ENCODE peak calls at places on chromosomes 13 and 19, in six cellular contexts. One of them, this sample, is unnamed. For H3K27me3, the result is how much of the 10 kb centered on the place peaks cover.

GRCh38 chr13:60756306-60756705 is 359.3 kb downstream of the TDRD3 start:
- DNase-seq in cardiac muscle cell: peak
- DNase-seq in IMR-90: no peak
- DNase-seq in GM23338: peak
- DNase-seq in K562: no peak
- DNase-seq in BE2C: no peak
- DNase-seq in this sample: no peak

GRCh38 chr19:35142531-35143230 is 374 bp upstream of the FXYD7 start:
- DNase-seq in IMR-90: no peak
- DNase-seq in K562: peak
- DNase-seq in BE2C: peak
- DNase-seq in cardiac muscle cell: peak
- DNase-seq in GM23338: peak
- DNase-seq in this sample: no peak

GRCh38 chr19:47418595-47419036 is 711 bp downstream of the MEIS3 start:
- DNase-seq in BE2C: no peak
- DNase-seq in IMR-90: no peak
- DNase-seq in GM23338: peak
- DNase-seq in cardiac muscle cell: no peak
- DNase-seq in K562: no peak
- DNase-seq in this sample: no peak

GRCh38 chr19:39498262-39499081 is at the start of gene DLL3:
- DNase-seq in IMR-90: peak
- DNase-seq in BE2C: peak
- DNase-seq in GM23338: peak
- DNase-seq in cardiac muscle cell: no peak
- DNase-seq in K562: peak
- DNase-seq in this sample: no peak

GRCh38 chr19:55528030-55528801 is 8.7 kb downstream of the SBK2 start:
- DNase-seq in BE2C: peak
- DNase-seq in IMR-90: peak
- DNase-seq in GM23338: no peak
- DNase-seq in cardiac muscle cell: peak
- DNase-seq in K562: no peak
- DNase-seq in this sample: no peak

GRCh38 chr13:30974350-30974749 is 41.9 kb downstream of the TEX26 start:
- DNase-seq in GM23338: no peak
- DNase-seq in K562: no peak
- DNase-seq in BE2C: no peak
- DNase-seq in cardiac muscle cell: no peak
- DNase-seq in IMR-90: no peak
- DNase-seq in this sample: no peak

GRCh38 chr13:64697226-64697625 is 2532.9 kb downstream of the PCDH9 start:
- DNase-seq in GM23338: no peak
- DNase-seq in IMR-90: no peak
- DNase-seq in K562: no peak
- DNase-seq in cardiac muscle cell: peak
- DNase-seq in BE2C: no peak
- DNase-seq in this sample: no peak

GRCh38 chr13:20684535-20684934 is 19.0 kb upstream of the IL17D start:
- DNase-seq in BE2C: no peak
- DNase-seq in cardiac muscle cell: peak
- DNase-seq in IMR-90: no peak
- DNase-seq in K562: no peak
- DNase-seq in GM23338: peak
- DNase-seq in this sample: no peak

GRCh38 chr19:55621673-55622231 is 2.6 kb downstream of the ZNF784 start:
- DNase-seq in cardiac muscle cell: no peak
- DNase-seq in IMR-90: no peak
- DNase-seq in K562: peak
- DNase-seq in BE2C: no peak
- DNase-seq in GM23338: no peak
- DNase-seq in this sample: no peak

GRCh38 chr13:23161176-23161825 is 19.5 kb upstream of the SGCG start:
- DNase-seq in BE2C: no peak
- DNase-seq in IMR-90: no peak
- DNase-seq in GM23338: no peak
- DNase-seq in K562: no peak
- DNase-seq in cardiac muscle cell: peak
- DNase-seq in this sample: no peak

GRCh38 chr19:47107953-47108746 is 5.4 kb downstream of the ZC3H4 start:
- DNase-seq in IMR-90: peak
- DNase-seq in K562: peak
- DNase-seq in GM23338: no peak
- DNase-seq in BE2C: no peak
- DNase-seq in cardiac muscle cell: peak
- DNase-seq in this sample: no peak

GRCh38 chr19:1754651-1755466 is 1.6 kb downstream of the ONECUT3 start:
- DNase-seq in K562: no peak
- DNase-seq in IMR-90: no peak
- DNase-seq in BE2C: no peak
- DNase-seq in cardiac muscle cell: no peak
- DNase-seq in GM23338: peak
- DNase-seq in this sample: no peak

GRCh38 chr19:53870485-53870844 is 2.8 kb downstream of the MYADM start:
- DNase-seq in BE2C: no peak
- DNase-seq in GM23338: no peak
- DNase-seq in K562: no peak
- DNase-seq in cardiac muscle cell: no peak
- DNase-seq in IMR-90: no peak
- DNase-seq in this sample: no peak

GRCh38 chr13:97284558-97284957 is 62.4 kb downstream of the MBNL2 start:
- DNase-seq in K562: no peak
- DNase-seq in BE2C: no peak
- DNase-seq in IMR-90: peak
- DNase-seq in cardiac muscle cell: peak
- DNase-seq in GM23338: no peak
- DNase-seq in this sample: no peak

GRCh38 chr13:106496072-106496997 is 39.1 kb downstream of the EFNB2 start:
- DNase-seq in BE2C: no peak
- DNase-seq in cardiac muscle cell: peak
- DNase-seq in GM23338: no peak
- DNase-seq in K562: no peak
- DNase-seq in IMR-90: no peak
- DNase-seq in this sample: no peak

GRCh38 chr13:113046883-113047244 is 58.7 kb upstream of the F7 start:
- DNase-seq in IMR-90: no peak
- DNase-seq in GM23338: no peak
- DNase-seq in cardiac muscle cell: no peak
- DNase-seq in BE2C: no peak
- DNase-seq in K562: no peak
- DNase-seq in this sample: no peak

GRCh38 chr19:58034476-58034790 is 608 bp downstream of the ZSCAN1 start:
- DNase-seq in BE2C: no peak
- DNase-seq in K562: no peak
- DNase-seq in cardiac muscle cell: no peak
- DNase-seq in IMR-90: no peak
- DNase-seq in GM23338: peak
- DNase-seq in this sample: no peak

GRCh38 chr13:21625366-21625765 is 21.4 kb upstream of the MICU2 start:
- DNase-seq in K562: no peak
- DNase-seq in IMR-90: peak
- DNase-seq in BE2C: peak
- DNase-seq in GM23338: peak
- DNase-seq in cardiac muscle cell: peak
- DNase-seq in this sample: no peak

GRCh38 chr19:48395499-48395898 is 2.0 kb downstream of the GRIN2D start:
- DNase-seq in GM23338: no peak
- DNase-seq in K562: no peak
- DNase-seq in IMR-90: no peak
- DNase-seq in BE2C: no peak
- DNase-seq in cardiac muscle cell: no peak
- DNase-seq in this sample: no peak

GRCh38 chr19:41531438-41532311 is 44.3 kb upstream of the CEACAM21 start:
- DNase-seq in GM23338: no peak
- DNase-seq in cardiac muscle cell: peak
- DNase-seq in IMR-90: peak
- DNase-seq in K562: peak
- DNase-seq in BE2C: no peak
- DNase-seq in this sample: no peak

GRCh38 chr19:54937926-54938325 is 9.4 kb downstream of the NLRP7 start:
- DNase-seq in IMR-90: no peak
- DNase-seq in cardiac muscle cell: no peak
- DNase-seq in BE2C: no peak
- DNase-seq in GM23338: no peak
- DNase-seq in K562: no peak
- DNase-seq in this sample: no peak

GRCh38 chr13:27638521-27638920 is 16.8 kb downstream of the POLR1D start:
- DNase-seq in K562: no peak
- DNase-seq in IMR-90: peak
- DNase-seq in GM23338: no peak
- DNase-seq in cardiac muscle cell: peak
- DNase-seq in BE2C: no peak
- DNase-seq in this sample: no peak

GRCh38 chr19:16038196-16038695 is 38.0 kb upstream of the TPM4 start:
- DNase-seq in K562: no peak
- DNase-seq in BE2C: no peak
- DNase-seq in GM23338: no peak
- DNase-seq in IMR-90: no peak
- DNase-seq in cardiac muscle cell: no peak
- DNase-seq in this sample: no peak

GRCh38 chr19:56091066-56091490 is 30.0 kb downstream of the ZNF787 start:
- DNase-seq in K562: no peak
- DNase-seq in IMR-90: peak
- DNase-seq in GM23338: no peak
- DNase-seq in BE2C: no peak
- DNase-seq in cardiac muscle cell: peak
- DNase-seq in this sample: no peak

GRCh38 chr19:55157064-55157908 is at the start of gene TNNI3:
- DNase-seq in cardiac muscle cell: no peak
- DNase-seq in BE2C: no peak
- DNase-seq in K562: no peak
- DNase-seq in GM23338: no peak
- DNase-seq in IMR-90: no peak
- DNase-seq in this sample: no peak

DNA sequence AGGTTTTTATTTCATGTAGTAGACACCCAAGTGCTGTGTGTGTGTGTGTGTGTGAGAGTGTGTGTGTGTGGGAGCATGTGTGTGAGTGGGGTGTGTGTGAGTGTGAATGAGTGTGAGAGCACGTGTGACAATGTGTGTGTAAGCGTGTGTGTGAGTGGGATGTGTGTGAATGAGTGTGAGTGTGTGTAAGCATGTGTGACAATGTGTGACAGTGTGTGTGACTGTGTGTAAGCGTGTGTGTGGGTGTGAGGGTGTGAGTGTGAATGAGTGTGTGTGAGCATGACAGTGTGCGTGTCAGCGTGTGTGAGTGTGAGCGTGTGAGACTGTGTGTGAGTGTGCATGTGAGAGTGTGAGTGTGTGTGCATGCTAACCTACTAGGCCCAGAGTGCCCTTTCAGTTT is 15.3 kb downstream of the NOVA2 start:
- DNase-seq in BE2C: no peak
- DNase-seq in IMR-90: no peak
- DNase-seq in GM23338: no peak
- DNase-seq in cardiac muscle cell: no peak
- DNase-seq in K562: no peak
- DNase-seq in this sample: no peak
- H3K27me3 ChIP-seq in BE2C: under half
- H3K27me3 ChIP-seq in IMR-90: under half
- H3K27me3 ChIP-seq in GM23338: under half
- H3K27me3 ChIP-seq in cardiac muscle cell: under half
- H3K27me3 ChIP-seq in K562: half or more
- H3K27me3 ChIP-seq in this sample: under half

GRCh38 chr13:33541962-33542308 is 256.4 kb upstream of the STARD13 start:
- DNase-seq in GM23338: no peak
- DNase-seq in BE2C: no peak
- DNase-seq in K562: no peak
- DNase-seq in cardiac muscle cell: no peak
- DNase-seq in IMR-90: no peak
- DNase-seq in this sample: no peak
- H3K4me3 ChIP-seq in GM23338: peak
- H3K4me3 ChIP-seq in BE2C: peak
- H3K4me3 ChIP-seq in K562: peak
- H3K4me3 ChIP-seq in cardiac muscle cell: peak
- H3K4me3 ChIP-seq in IMR-90: peak
- H3K4me3 ChIP-seq in this sample: peak

GRCh38 chr13:51235186-51235585 is 13.0 kb downstream of the FAM124A start:
- DNase-seq in cardiac muscle cell: no peak
- DNase-seq in BE2C: no peak
- DNase-seq in GM23338: no peak
- DNase-seq in K562: no peak
- DNase-seq in IMR-90: no peak
- DNase-seq in this sample: no peak
- H3K27me3 ChIP-seq in cardiac muscle cell: under half
- H3K27me3 ChIP-seq in BE2C: under half
- H3K27me3 ChIP-seq in GM23338: under half
- H3K27me3 ChIP-seq in K562: under half
- H3K27me3 ChIP-seq in IMR-90: under half
- H3K27me3 ChIP-seq in this sample: under half

DNA sequence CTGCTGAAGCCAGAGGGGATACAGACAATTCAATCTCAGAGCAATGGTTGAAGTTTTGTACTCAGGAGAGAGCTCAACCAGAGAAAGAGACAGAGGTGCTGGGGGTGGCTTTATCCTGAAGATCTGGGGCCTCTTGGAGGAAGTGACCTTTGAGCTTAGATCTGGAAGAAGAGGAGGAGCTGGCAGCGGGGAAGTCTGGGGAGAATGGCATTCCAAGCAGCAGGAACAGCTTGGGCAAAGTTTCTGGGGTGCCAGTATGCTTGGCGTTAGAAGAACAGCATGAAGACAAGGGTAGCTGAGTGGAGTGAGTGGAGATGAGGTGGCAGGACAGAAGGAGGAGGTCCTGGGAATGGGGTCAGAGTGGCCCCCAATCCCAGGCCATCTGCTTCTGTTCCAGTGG is 11.3 kb downstream of the MAST3 start:
- DNase-seq in cardiac muscle cell: no peak
- DNase-seq in GM23338: no peak
- DNase-seq in IMR-90: no peak
- DNase-seq in BE2C: no peak
- DNase-seq in K562: no peak
- DNase-seq in this sample: no peak
- H3K4me3 ChIP-seq in cardiac muscle cell: no peak
- H3K4me3 ChIP-seq in GM23338: peak
- H3K4me3 ChIP-seq in IMR-90: no peak
- H3K4me3 ChIP-seq in BE2C: no peak
- H3K4me3 ChIP-seq in K562: no peak
- H3K4me3 ChIP-seq in this sample: no peak

GRCh38 chr13:99989376-99990044 is 7.9 kb downstream of the ZIC2 start:
- DNase-seq in GM23338: peak
- DNase-seq in cardiac muscle cell: no peak
- DNase-seq in BE2C: no peak
- DNase-seq in IMR-90: no peak
- DNase-seq in K562: no peak
- DNase-seq in this sample: no peak
- H3K27me3 ChIP-seq in GM23338: half or more
- H3K27me3 ChIP-seq in cardiac muscle cell: half or more
- H3K27me3 ChIP-seq in BE2C: half or more
- H3K27me3 ChIP-seq in IMR-90: half or more
- H3K27me3 ChIP-seq in K562: under half
- H3K27me3 ChIP-seq in this sample: half or more